ENCODE peak calls at places on chromosomes 3 and 15, in eight cellular contexts. X is epithelial cell of esophagus, L is neural progenitor cell, Z is AG10803, B is HFF-Myc, E is fibroblast of pulmonary artery, F is lower leg skin, A is nephron progenitor cell. C is an unnamed sample.

GRCh38 chr3:40714771-40715170 is 190.0 kb downstream of the ZNF621 start:
- DNase-seq in X (peak), L (no peak), Z (no peak), B (no peak), E (no peak), F (no peak), A (no peak), C (no peak)

GRCh38 chr3:24288538-24289236 is 206.0 kb downstream of the THRB start:
- DNase-seq in X (no peak), L (no peak), Z (peak), B (no peak), E (no peak), F (no peak), A (no peak), C (no peak)

GRCh38 chr3:131636266-131636775 is 133.6 kb upstream of the MRPL3 start:
- DNase-seq in X (no peak), L (no peak), Z (no peak), B (no peak), E (no peak), F (no peak), A (no peak), C (no peak)

GRCh38 chr15:64775551-64776401 is at the start of gene RBPMS2:
- DNase-seq in X (no peak), L (peak), Z (no peak), B (no peak), E (peak), F (no peak), A (peak), C (peak)

GRCh38 chr3:69425249-69425648 is 39.4 kb upstream of the FRMD4B start:
- DNase-seq in X (peak), L (peak), Z (no peak), B (no peak), E (peak), F (no peak), A (peak), C (peak)

GRCh38 chr3:167740961-167741587 is 5.6 kb downstream of the SERPINI1 start:
- DNase-seq in X (peak), L (peak), Z (peak), B (peak), E (peak), F (no peak), A (peak), C (peak)

GRCh38 chr3:140091143-140091542 is 156.2 kb downstream of the CLSTN2 start:
- DNase-seq in X (no peak), L (no peak), Z (no peak), B (no peak), E (no peak), F (no peak), A (no peak), C (no peak)

GRCh38 chr15:78035861-78036476 is 41.5 kb downstream of the TBC1D2B start:
- DNase-seq in X (no peak), L (no peak), Z (no peak), B (no peak), E (no peak), F (peak), A (no peak), C (no peak)

GRCh38 chr3:126103121-126104027 is 19.4 kb upstream of the SLC41A3 start:
- DNase-seq in X (no peak), L (peak), Z (no peak), B (no peak), E (no peak), F (peak), A (no peak), C (no peak)

GRCh38 chr3:183298708-183299153 is 45.7 kb downstream of the B3GNT5 start:
- DNase-seq in X (peak), L (peak), Z (peak), B (peak), E (peak), F (peak), A (peak), C (no peak)

GRCh38 chr15:52822475-52822874 is 32.3 kb upstream of the ONECUT1 start:
- DNase-seq in X (peak), L (no peak), Z (no peak), B (no peak), E (no peak), F (no peak), A (no peak), C (no peak)

GRCh38 chr3:112407888-112408702 is 75.1 kb downstream of the CD200 start:
- DNase-seq in X (no peak), L (no peak), Z (no peak), B (no peak), E (no peak), F (no peak), A (no peak), C (no peak)

DNA sequence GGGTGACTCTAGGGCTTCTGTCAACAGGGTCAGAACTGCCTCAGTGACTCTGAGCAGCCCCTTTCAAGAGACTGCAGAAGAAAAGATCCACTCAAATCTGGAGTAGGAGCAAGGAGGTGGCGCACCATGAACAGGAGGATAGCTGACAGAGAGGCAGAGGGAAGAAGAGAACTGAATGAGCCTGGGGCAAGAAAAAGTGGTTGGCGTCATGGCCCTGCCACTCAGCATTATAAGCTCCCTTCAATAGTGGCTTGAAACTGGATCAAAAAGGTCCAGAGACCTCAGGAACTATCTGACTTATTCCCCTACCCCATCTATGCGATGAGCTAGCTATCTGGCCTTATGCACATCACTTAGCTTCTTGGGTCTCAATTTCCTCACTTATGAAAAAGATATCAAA is 66.6 kb downstream of the NCEH1 start:
- DNase-seq in X (no peak), L (no peak), Z (no peak), B (no peak), E (no peak), F (no peak), A (no peak), C (no peak)
- TF ChIP-seq CTCF in X (no peak), L (no peak), Z (no peak), B (no peak), E (no peak), F (no peak), A (no peak), C (no peak)

GRCh38 chr15:101250331-101250730 is 1.5 kb downstream of the CHSY1 start:
- DNase-seq in X (peak), L (peak), Z (peak), B (peak), E (peak), F (no peak), A (no peak), C (no peak)
- TF ChIP-seq CTCF in X (peak), L (no peak), Z (no peak), B (no peak), E (no peak), F (no peak), A (no peak), C (no peak)

DNA sequence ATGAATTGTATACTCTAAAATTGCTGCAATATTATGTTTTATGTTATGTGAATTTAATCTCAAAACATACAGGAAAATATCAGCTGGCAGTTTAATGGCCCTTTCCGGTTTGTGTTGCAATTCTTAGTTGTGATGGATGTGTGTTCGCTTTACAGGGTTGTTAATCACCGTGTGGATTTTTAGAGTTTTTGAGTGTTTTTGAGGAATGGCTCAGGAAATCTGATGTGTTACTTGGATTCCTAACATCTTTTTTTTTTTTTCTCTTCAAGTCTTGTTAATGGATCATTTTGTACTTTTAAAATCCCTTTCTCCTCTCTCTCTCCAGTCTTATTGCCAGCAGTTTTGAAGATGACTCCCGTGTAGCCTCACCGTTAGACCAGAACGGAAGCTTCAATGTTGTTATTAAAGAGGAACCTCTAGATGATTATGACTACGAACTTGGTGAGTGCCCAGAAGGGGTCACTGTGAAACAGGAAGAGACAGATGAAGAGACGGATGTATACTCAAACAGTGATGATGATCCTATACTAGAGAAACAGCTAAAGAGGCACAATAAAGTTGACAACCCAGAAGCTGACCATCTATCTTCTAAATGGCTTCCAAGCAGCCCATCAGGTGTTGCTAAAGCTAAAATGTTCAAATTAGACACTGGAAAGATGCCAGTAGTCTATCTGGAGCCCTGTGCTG is 35.7 kb downstream of the MGA start:
- DNase-seq in X (peak), L (no peak), Z (no peak), B (no peak), E (peak), F (no peak), A (no peak), C (peak)
- TF ChIP-seq CTCF in X (peak), L (no peak), Z (no peak), B (peak), E (peak), F (no peak), A (no peak), C (peak)

GRCh38 chr3:120181632-120182031 is 87.4 kb upstream of the GSK3B start:
- DNase-seq in X (no peak), L (no peak), Z (no peak), B (no peak), E (no peak), F (no peak), A (no peak), C (peak)
- TF ChIP-seq CTCF in X (peak), L (no peak), Z (no peak), B (no peak), E (no peak), F (no peak), A (no peak), C (no peak)

GRCh38 chr15:29978411-29979382 is 104.1 kb upstream of the GOLGA8J start:
- DNase-seq in X (no peak), L (no peak), Z (peak), B (no peak), E (peak), F (no peak), A (no peak), C (no peak)
- TF ChIP-seq CTCF in X (no peak), L (no peak), Z (no peak), B (no peak), E (no peak), F (no peak), A (no peak), C (no peak)

GRCh38 chr3:127589600-127590281 is 792 bp downstream of the TPRA1 start:
- DNase-seq in X (peak), L (peak), Z (no peak), B (no peak), E (no peak), F (peak), A (peak), C (peak)

GRCh38 chr3:127590282-127590592 is 296 bp downstream of the TPRA1 start:
- DNase-seq in X (no peak), L (no peak), Z (no peak), B (no peak), E (no peak), F (no peak), A (peak), C (peak)

GRCh38 chr3:127588675-127589577 is 1.6 kb downstream of the TPRA1 start:
- DNase-seq in X (peak), L (peak), Z (peak), B (no peak), E (peak), F (no peak), A (peak), C (peak)

GRCh38 chr3:127593187-127593586 is 2.7 kb upstream of the TPRA1 start:
- DNase-seq in X (no peak), L (no peak), Z (no peak), B (no peak), E (no peak), F (no peak), A (no peak), C (no peak)

DNA sequence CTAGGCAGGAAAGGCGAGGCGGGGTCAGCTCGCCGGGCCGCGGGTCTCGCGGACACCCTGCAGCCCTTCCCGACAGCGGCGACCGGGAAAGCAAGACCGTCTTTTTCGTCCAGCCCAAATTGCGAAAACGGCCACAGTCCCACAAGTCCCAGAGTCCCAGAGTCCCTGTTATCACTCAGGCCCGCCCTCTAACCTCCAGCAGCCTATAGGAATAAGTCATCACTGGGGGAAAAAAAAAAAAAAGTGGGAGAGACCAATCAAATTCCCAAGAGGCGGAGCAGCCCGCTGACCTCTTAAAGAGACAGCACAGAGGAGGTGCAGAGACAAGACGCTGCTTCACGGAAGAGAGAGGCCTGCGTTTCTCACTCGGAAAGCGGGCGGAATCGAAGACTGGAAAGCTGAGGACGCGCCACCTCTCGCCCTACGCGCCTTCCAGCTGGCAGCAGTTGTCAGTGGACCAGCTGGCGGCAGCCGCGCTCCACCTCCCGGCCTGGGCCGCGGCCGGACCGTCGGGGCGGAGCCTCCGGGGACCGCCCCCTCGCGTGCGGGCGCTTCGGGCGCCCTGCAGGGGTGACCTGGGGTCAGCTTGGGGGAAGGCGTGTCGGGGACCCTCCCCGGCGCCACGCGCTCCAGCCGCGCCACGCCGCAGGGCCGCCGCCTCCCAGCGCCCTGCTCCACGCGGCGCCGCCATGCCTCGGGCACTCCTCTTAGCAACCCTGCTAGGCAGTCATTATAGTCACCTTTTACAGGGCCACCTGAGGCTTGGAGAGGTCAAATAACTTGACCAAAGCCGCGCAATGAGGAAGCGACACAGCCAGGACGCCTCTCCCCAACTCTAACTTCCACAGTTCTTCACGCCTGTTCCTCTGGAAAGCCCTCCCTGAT is at the start of gene TPRA1:
- DNase-seq in X (peak), L (peak), Z (peak), B (peak), E (peak), F (peak), A (peak), C (peak)
- TF ChIP-seq CTCF in X (no peak), L (peak), Z (peak), B (no peak), E (no peak), F (no peak), A (no peak), C (no peak)

GRCh38 chr3:86245360-86245759 is 745.6 kb downstream of the VGLL3 start:
- DNase-seq in X (peak), L (no peak), Z (no peak), B (no peak), E (no peak), F (no peak), A (no peak), C (no peak)
- TF ChIP-seq CTCF in X (peak), L (peak), Z (no peak), B (no peak), E (no peak), F (no peak), A (peak), C (no peak)

C was measured in activated CD8-positive, alpha-beta T cell treated with anti-CD3 and anti-CD28 coated beads for 36 hours.